ENCODE peak calls at places on chromosome X, in eight cellular contexts. B is CD8-positive, alpha-beta T cell; T is thyroid gland; M is Karpas-422; V is Peyer's patch; P is fibroblast of lung; N is transverse colon; U is cardiac muscle cell. S is an unnamed sample.

GRCh38 chrX:149495573-149496071 is 9.5 kb downstream of the IDS start:
- DNase-seq in P (peak; percentile 56), M (no peak), V (no peak), T (no peak), N (no peak), B (no peak), U (no peak), S (no peak)

GRCh38 chrX:40471965-40472648 is 108.7 kb upstream of the ATP6AP2 start:
- DNase-seq in P (peak; percentile 80), V (no peak), B (no peak), M (peak; percentile 50), U (peak; percentile 59), N (peak; percentile 37), T (peak; percentile 51), S (peak; percentile 38)

GRCh38 chrX:10922158-10922557 is 189.0 kb upstream of the HCCS start:
- DNase-seq in M (no peak), T (peak; percentile 15), U (no peak), P (peak; percentile 81), N (no peak), B (no peak), V (no peak), S (no peak)

GRCh38 chrX:25012793-25013592 is 2.8 kb downstream of the ARX start:
- DNase-seq in M (peak; percentile 43), P (no peak), T (no peak), B (no peak), N (no peak), U (no peak), V (no peak), S (no peak)

GRCh38 chrX:138127314-138127713 is 561.4 kb downstream of the ZIC3 start:
- DNase-seq in V (no peak), U (no peak), T (no peak), N (no peak), M (no peak), P (peak; percentile 2), B (no peak), S (no peak)

GRCh38 chrX:139429913-139430312 is 100.6 kb upstream of the F9 start:
- DNase-seq in U (peak; percentile 2), N (no peak), B (no peak), V (no peak), T (peak; percentile 9), P (no peak), M (no peak), S (no peak)

GRCh38 chrX:31258163-31258562 is 186.3 kb upstream of the FTHL17 start:
- DNase-seq in P (no peak), U (no peak), M (no peak), T (no peak), B (no peak), V (no peak), N (no peak), S (no peak)

GRCh38 chrX:134371133-134371532 is 88.8 kb upstream of the HPRT1 start:
- DNase-seq in M (no peak), B (no peak), V (no peak), P (no peak), U (peak; percentile 19), T (no peak), N (no peak), S (no peak)

GRCh38 chrX:20382518-20383291 is 116.0 kb upstream of the RPS6KA3 start:
- DNase-seq in N (no peak), U (peak; percentile 67), B (no peak), M (no peak), V (no peak), P (no peak), T (no peak), S (no peak)

GRCh38 chrX:131752493-131753198 is 208.8 kb downstream of the OR13H1 start:
- DNase-seq in V (peak; percentile 76), T (no peak), M (peak; percentile 90), B (no peak), U (no peak), N (peak; percentile 89), P (no peak), S (peak; percentile 88)
- H3K4me3 ChIP-seq in V (peak overlapping the region; percentile 59), T (no peak overlapping the region), M (peak overlapping the region; percentile 67), B (no peak overlapping the region), U (no peak overlapping the region), N (no peak overlapping the region), P (no peak overlapping the region), S (peak overlapping the region; percentile 41)

DNA sequence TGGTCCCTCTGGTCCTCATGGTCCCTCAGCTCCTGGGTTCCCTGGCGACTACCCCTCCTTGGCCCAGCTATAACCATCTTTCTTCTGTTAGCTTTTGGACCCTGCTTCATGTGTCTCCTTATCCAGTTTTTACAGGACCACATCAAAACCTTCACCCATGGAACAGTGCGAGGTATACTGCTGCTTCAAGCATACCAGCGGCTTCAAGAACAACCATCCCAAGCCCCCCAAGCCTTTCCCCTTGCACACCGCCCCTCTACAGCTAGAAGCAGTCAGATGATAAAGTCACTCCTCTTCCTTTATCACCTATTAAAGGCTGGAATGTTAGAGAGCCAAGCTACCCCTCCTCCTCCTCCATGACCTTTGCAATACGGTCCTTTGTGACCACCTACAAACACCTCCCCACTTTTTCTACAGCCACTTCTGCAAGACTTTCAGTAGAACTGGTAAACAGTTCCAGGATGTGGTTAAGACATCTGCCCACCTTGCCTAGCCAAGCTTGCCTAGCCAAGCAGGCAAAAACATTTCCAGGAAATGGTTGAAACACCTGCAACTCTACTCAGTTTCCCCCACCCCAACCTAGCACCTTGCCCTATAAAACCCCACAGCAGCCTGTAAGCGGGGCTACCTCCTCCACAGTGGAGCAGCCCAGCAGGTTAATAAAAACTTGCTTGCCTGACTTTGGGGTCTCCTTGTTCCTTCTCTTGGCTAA is 125.7 kb downstream of the ZC4H2 start:
- DNase-seq in U (no peak), V (no peak), T (no peak), P (no peak), M (no peak), B (no peak), N (no peak), S (no peak)
- H3K9me3 ChIP-seq in U (no peaks in the 10 kb centered on the region), V (no peaks in the 10 kb centered on the region), T (no peaks in the 10 kb centered on the region), P (no peaks in the 10 kb centered on the region), M (no peaks in the 10 kb centered on the region), B (peaks cover 12% of the 10 kb centered on the region), N (no peaks in the 10 kb centered on the region), S (no peaks in the 10 kb centered on the region)

GRCh38 chrX:16606142-16606720 is 43.7 kb upstream of the S100G start:
- DNase-seq in P (no peak), V (no peak), N (no peak), T (no peak), B (no peak), M (no peak), U (no peak), S (no peak)
- H3K27ac ChIP-seq in P (no peak overlapping the region), V (no peak overlapping the region), N (no peak overlapping the region), T (no peak overlapping the region), B (no peak overlapping the region), M (no peak overlapping the region), U (peak overlapping the region; percentile 56), S (no peak overlapping the region)

DNA sequence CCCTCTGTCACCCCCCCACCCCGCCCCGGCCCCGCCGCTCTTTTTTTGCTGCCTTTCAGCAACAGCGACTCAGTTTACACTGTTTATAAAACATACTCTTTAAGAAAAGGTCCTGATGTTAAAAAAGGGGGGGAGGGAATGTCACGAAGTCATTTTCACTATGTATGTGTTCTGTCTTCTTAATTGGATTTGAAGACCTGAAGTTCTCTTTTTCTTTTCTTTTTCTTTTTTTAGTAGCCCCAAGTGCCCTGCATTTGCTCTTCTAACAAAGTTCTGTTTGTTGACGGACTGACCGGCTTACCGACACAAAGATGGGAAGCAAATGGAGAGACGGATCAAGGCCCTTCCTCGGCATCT is 2.5 kb upstream of the CITED1 start:
- DNase-seq in M (no peak), B (no peak), U (no peak), T (no peak), V (no peak), P (no peak), N (no peak), S (no peak)
- H3K4me3 ChIP-seq in M (no peak overlapping the region), B (no peak overlapping the region), U (no peak overlapping the region), T (no peak overlapping the region), V (no peak overlapping the region), P (no peak overlapping the region), N (peak overlapping the region; percentile 61), S (no peak overlapping the region)

GRCh38 chrX:476724-477075 is 90.0 kb upstream of the PPP2R3B start:
- DNase-seq in P (no peak), V (no peak), N (no peak), B (no peak), U (no peak), M (no peak), T (no peak), S (no peak)

GRCh38 chrX:479273-479981 is 92.7 kb upstream of the PPP2R3B start:
- DNase-seq in M (no peak), N (no peak), T (no peak), P (no peak), V (no peak), B (no peak), U (no peak), S (no peak)

GRCh38 chrX:480861-481417 is 94.2 kb upstream of the PPP2R3B start:
- DNase-seq in N (no peak), V (no peak), B (no peak), U (no peak), P (no peak), M (no peak), T (no peak), S (no peak)

GRCh38 chrX:477441-478012 is 90.8 kb upstream of the PPP2R3B start:
- DNase-seq in U (no peak), V (no peak), N (no peak), M (no peak), P (no peak), T (no peak), B (no peak), S (no peak)

DNA sequence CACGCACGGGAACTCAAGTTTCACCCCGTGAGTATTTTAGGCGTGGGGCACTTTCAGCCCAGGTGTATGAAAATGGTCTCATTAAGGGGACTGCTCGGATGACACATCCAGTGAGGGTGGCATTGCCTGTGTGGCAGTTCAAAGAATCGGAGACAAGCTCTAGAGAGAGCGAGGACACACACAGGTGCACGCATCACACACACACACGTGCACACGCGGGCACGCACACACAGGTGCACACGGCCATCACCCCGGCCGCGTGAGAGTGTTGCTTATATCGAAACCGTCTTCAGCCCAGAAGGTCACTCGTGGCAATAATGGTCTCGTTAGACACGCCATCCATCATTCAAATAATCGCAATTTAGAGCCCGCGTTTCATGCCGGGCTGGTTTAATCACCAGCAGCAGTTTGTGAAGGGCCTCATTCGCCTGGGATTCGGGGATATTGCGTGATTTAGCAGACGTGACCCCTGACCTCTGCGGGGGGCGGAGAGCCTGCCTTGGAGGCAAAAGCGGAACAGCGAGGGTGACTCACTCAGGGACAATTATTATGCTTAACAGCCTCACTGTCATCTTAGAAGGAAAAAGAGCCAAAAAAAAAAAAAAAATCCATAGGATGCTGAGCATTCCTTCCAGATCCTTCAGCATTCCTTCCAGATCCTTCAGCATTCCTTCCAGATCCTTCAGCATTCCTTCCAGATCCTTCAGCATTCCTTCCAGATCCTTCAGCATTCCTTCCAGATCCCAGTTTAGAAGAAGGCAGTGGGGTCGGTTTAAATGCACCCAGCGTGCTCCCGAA is 89.4 kb upstream of the PPP2R3B start:
- DNase-seq in V (no peak), U (no peak), T (no peak), M (no peak), B (no peak), N (no peak), P (no peak), S (no peak)
- H3K9me3 ChIP-seq in V (no peaks in the 10 kb centered on the region), U (no peaks in the 10 kb centered on the region), T (no peaks in the 10 kb centered on the region), M (no peaks in the 10 kb centered on the region), B (no peaks in the 10 kb centered on the region), N (no peaks in the 10 kb centered on the region), P (no peaks in the 10 kb centered on the region), S (no peaks in the 10 kb centered on the region)

DNA sequence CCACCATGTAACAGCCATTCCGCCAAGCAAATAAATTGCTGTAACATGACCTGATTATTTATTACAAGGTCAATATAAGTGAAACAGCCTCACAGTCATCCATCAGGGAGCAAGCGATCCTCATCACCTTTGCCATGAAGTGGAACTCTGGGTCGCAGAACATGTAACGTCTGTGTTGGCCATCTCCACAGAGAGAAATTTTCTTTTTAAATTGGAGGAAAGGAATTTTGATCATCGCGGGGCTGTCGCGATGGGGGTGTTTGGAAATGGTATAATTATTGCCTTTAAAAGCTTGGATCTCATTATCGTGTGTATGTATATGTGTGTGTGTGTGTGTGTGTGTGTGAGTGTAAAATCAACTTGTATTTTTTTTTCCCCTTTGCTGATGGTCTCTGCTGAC is 90.3 kb downstream of the SHOX start:
- DNase-seq in T (no peak), M (no peak), U (no peak), B (no peak), P (no peak), V (no peak), N (no peak), S (no peak)
- H3K27ac ChIP-seq in T (no peak overlapping the region), M (no peak overlapping the region), U (no peak overlapping the region), B (no peak overlapping the region), P (no peak overlapping the region), V (no peak overlapping the region), N (no peak overlapping the region), S (no peak overlapping the region)

S was measured in pancreas.